ENCODE peak calls at places on chromosomes 6 and 20, in nine cellular contexts. One of them, this sample, is unnamed.
A peak's percentile ranks its signal among the peaks of the same experiment; 100 is the strongest.

GRCh38 chr20:17914957-17915356 is 53.6 kb downstream of the SNX5 start:
- DNase-seq in choroid plexus epithelial cell: no peak
- DNase-seq in fibroblast of gingiva: no peak
- DNase-seq in stomach: no peak
- DNase-seq in HTR-8/SVneo: no peak
- DNase-seq in naive B cell: no peak
- DNase-seq in RPMI7951: no peak
- DNase-seq in stimulated activated naive CD8-positive, alpha-beta T cell treated with anti-CD3 and anti-CD28 coated beads, Interleukin-15, Interleukin-2, amounts not matched to agents 100 U/mL and 50 U/mL, for 24 hours: no peak
- DNase-seq in GM04504: no peak
- DNase-seq in this sample: no peak

GRCh38 chr6:92216717-92217116 is 1202.6 kb downstream of the EPHA7 start:
- DNase-seq in stomach: no peak
- DNase-seq in stimulated activated naive CD8-positive, alpha-beta T cell treated with anti-CD3 and anti-CD28 coated beads, Interleukin-15, Interleukin-2, amounts not matched to agents 100 U/mL and 50 U/mL, for 24 hours: no peak
- DNase-seq in HTR-8/SVneo: no peak
- DNase-seq in RPMI7951: no peak
- DNase-seq in naive B cell: no peak
- DNase-seq in choroid plexus epithelial cell: no peak
- DNase-seq in fibroblast of gingiva: no peak
- DNase-seq in GM04504: no peak
- DNase-seq in this sample: no peak

GRCh38 chr20:36091561-36092423 is 62.7 kb upstream of the EPB41L1 start:
- DNase-seq in HTR-8/SVneo: no peak
- DNase-seq in stomach: no peak
- DNase-seq in GM04504: no peak
- DNase-seq in stimulated activated naive CD8-positive, alpha-beta T cell treated with anti-CD3 and anti-CD28 coated beads, Interleukin-15, Interleukin-2, amounts not matched to agents 100 U/mL and 50 U/mL, for 24 hours: no peak
- DNase-seq in RPMI7951: no peak
- DNase-seq in naive B cell: no peak
- DNase-seq in choroid plexus epithelial cell: no peak
- DNase-seq in fibroblast of gingiva: no peak
- DNase-seq in this sample: no peak

GRCh38 chr6:7691675-7692452 is 34.0 kb upstream of the BMP6 start:
- DNase-seq in RPMI7951: peak; percentile 61
- DNase-seq in GM04504: no peak
- DNase-seq in choroid plexus epithelial cell: peak; percentile 53
- DNase-seq in stimulated activated naive CD8-positive, alpha-beta T cell treated with anti-CD3 and anti-CD28 coated beads, Interleukin-15, Interleukin-2, amounts not matched to agents 100 U/mL and 50 U/mL, for 24 hours: peak; percentile 29
- DNase-seq in naive B cell: no peak
- DNase-seq in fibroblast of gingiva: no peak
- DNase-seq in HTR-8/SVneo: peak; percentile 68
- DNase-seq in stomach: no peak
- DNase-seq in this sample: peak; percentile 74

GRCh38 chr6:11912420-11912819 is 99.7 kb upstream of the HIVEP1 start:
- DNase-seq in naive B cell: no peak
- DNase-seq in stomach: no peak
- DNase-seq in stimulated activated naive CD8-positive, alpha-beta T cell treated with anti-CD3 and anti-CD28 coated beads, Interleukin-15, Interleukin-2, amounts not matched to agents 100 U/mL and 50 U/mL, for 24 hours: no peak
- DNase-seq in fibroblast of gingiva: no peak
- DNase-seq in RPMI7951: peak; percentile 33
- DNase-seq in choroid plexus epithelial cell: no peak
- DNase-seq in GM04504: no peak
- DNase-seq in HTR-8/SVneo: no peak
- DNase-seq in this sample: peak; percentile 13

GRCh38 chr6:159655409-159655988 is 37.5 kb downstream of the SOD2 start:
- DNase-seq in HTR-8/SVneo: no peak
- DNase-seq in choroid plexus epithelial cell: no peak
- DNase-seq in fibroblast of gingiva: no peak
- DNase-seq in naive B cell: no peak
- DNase-seq in RPMI7951: no peak
- DNase-seq in stomach: no peak
- DNase-seq in GM04504: no peak
- DNase-seq in stimulated activated naive CD8-positive, alpha-beta T cell treated with anti-CD3 and anti-CD28 coated beads, Interleukin-15, Interleukin-2, amounts not matched to agents 100 U/mL and 50 U/mL, for 24 hours: no peak
- DNase-seq in this sample: no peak

GRCh38 chr20:61503106-61503505 is 251.0 kb downstream of the CDH4 start:
- DNase-seq in fibroblast of gingiva: no peak
- DNase-seq in stimulated activated naive CD8-positive, alpha-beta T cell treated with anti-CD3 and anti-CD28 coated beads, Interleukin-15, Interleukin-2, amounts not matched to agents 100 U/mL and 50 U/mL, for 24 hours: no peak
- DNase-seq in GM04504: no peak
- DNase-seq in choroid plexus epithelial cell: no peak
- DNase-seq in RPMI7951: no peak
- DNase-seq in naive B cell: no peak
- DNase-seq in HTR-8/SVneo: no peak
- DNase-seq in stomach: no peak
- DNase-seq in this sample: no peak

GRCh38 chr20:49372095-49372734 is 94.4 kb upstream of the ZNFX1 start:
- DNase-seq in HTR-8/SVneo: no peak
- DNase-seq in fibroblast of gingiva: no peak
- DNase-seq in stomach: no peak
- DNase-seq in stimulated activated naive CD8-positive, alpha-beta T cell treated with anti-CD3 and anti-CD28 coated beads, Interleukin-15, Interleukin-2, amounts not matched to agents 100 U/mL and 50 U/mL, for 24 hours: no peak
- DNase-seq in RPMI7951: no peak
- DNase-seq in GM04504: no peak
- DNase-seq in naive B cell: no peak
- DNase-seq in choroid plexus epithelial cell: no peak
- DNase-seq in this sample: no peak

GRCh38 chr6:85644374-85644762 is 1.7 kb upstream of the SYNCRIP start:
- DNase-seq in naive B cell: no peak
- DNase-seq in HTR-8/SVneo: no peak
- DNase-seq in stimulated activated naive CD8-positive, alpha-beta T cell treated with anti-CD3 and anti-CD28 coated beads, Interleukin-15, Interleukin-2, amounts not matched to agents 100 U/mL and 50 U/mL, for 24 hours: no peak
- DNase-seq in stomach: no peak
- DNase-seq in choroid plexus epithelial cell: no peak
- DNase-seq in RPMI7951: no peak
- DNase-seq in fibroblast of gingiva: no peak
- DNase-seq in GM04504: no peak
- DNase-seq in this sample: no peak

GRCh38 chr6:21102624-21103023 is 490.9 kb upstream of the SOX4 start:
- DNase-seq in HTR-8/SVneo: no peak
- DNase-seq in GM04504: no peak
- DNase-seq in naive B cell: no peak
- DNase-seq in fibroblast of gingiva: no peak
- DNase-seq in RPMI7951: no peak
- DNase-seq in stimulated activated naive CD8-positive, alpha-beta T cell treated with anti-CD3 and anti-CD28 coated beads, Interleukin-15, Interleukin-2, amounts not matched to agents 100 U/mL and 50 U/mL, for 24 hours: no peak
- DNase-seq in choroid plexus epithelial cell: no peak
- DNase-seq in stomach: peak; percentile 46
- DNase-seq in this sample: no peak

GRCh38 chr6:85865665-85866372 is 223.1 kb upstream of the SYNCRIP start:
- DNase-seq in naive B cell: no peak
- DNase-seq in choroid plexus epithelial cell: peak; percentile 77
- DNase-seq in HTR-8/SVneo: no peak
- DNase-seq in stimulated activated naive CD8-positive, alpha-beta T cell treated with anti-CD3 and anti-CD28 coated beads, Interleukin-15, Interleukin-2, amounts not matched to agents 100 U/mL and 50 U/mL, for 24 hours: no peak
- DNase-seq in fibroblast of gingiva: peak; percentile 46
- DNase-seq in RPMI7951: peak; percentile 84
- DNase-seq in stomach: no peak
- DNase-seq in GM04504: peak; percentile 17
- DNase-seq in this sample: peak; percentile 73

GRCh38 chr6:78908621-78909020 is 41.3 kb downstream of the IRAK1BP1 start:
- DNase-seq in stimulated activated naive CD8-positive, alpha-beta T cell treated with anti-CD3 and anti-CD28 coated beads, Interleukin-15, Interleukin-2, amounts not matched to agents 100 U/mL and 50 U/mL, for 24 hours: no peak
- DNase-seq in GM04504: no peak
- DNase-seq in fibroblast of gingiva: no peak
- DNase-seq in HTR-8/SVneo: no peak
- DNase-seq in RPMI7951: no peak
- DNase-seq in stomach: no peak
- DNase-seq in naive B cell: no peak
- DNase-seq in choroid plexus epithelial cell: peak; percentile 18
- DNase-seq in this sample: no peak

GRCh38 chr6:30709101-30709868 is 7.8 kb downstream of the MDC1 start:
- DNase-seq in fibroblast of gingiva: no peak
- DNase-seq in choroid plexus epithelial cell: no peak
- DNase-seq in stimulated activated naive CD8-positive, alpha-beta T cell treated with anti-CD3 and anti-CD28 coated beads, Interleukin-15, Interleukin-2, amounts not matched to agents 100 U/mL and 50 U/mL, for 24 hours: no peak
- DNase-seq in stomach: no peak
- DNase-seq in HTR-8/SVneo: no peak
- DNase-seq in RPMI7951: no peak
- DNase-seq in GM04504: no peak
- DNase-seq in naive B cell: no peak
- DNase-seq in this sample: no peak

GRCh38 chr6:148440877-148441453 is 98.3 kb downstream of the SASH1 start:
- DNase-seq in RPMI7951: peak; percentile 93
- DNase-seq in GM04504: peak; percentile 85
- DNase-seq in stimulated activated naive CD8-positive, alpha-beta T cell treated with anti-CD3 and anti-CD28 coated beads, Interleukin-15, Interleukin-2, amounts not matched to agents 100 U/mL and 50 U/mL, for 24 hours: no peak
- DNase-seq in choroid plexus epithelial cell: peak; percentile 91
- DNase-seq in stomach: peak; percentile 41
- DNase-seq in fibroblast of gingiva: peak; percentile 99
- DNase-seq in naive B cell: no peak
- DNase-seq in HTR-8/SVneo: peak; percentile 67
- DNase-seq in this sample: peak; percentile 95

GRCh38 chr6:70884074-70884983 is 72.5 kb downstream of the B3GAT2 start:
- DNase-seq in RPMI7951: peak; percentile 43
- DNase-seq in GM04504: peak; percentile 26
- DNase-seq in stimulated activated naive CD8-positive, alpha-beta T cell treated with anti-CD3 and anti-CD28 coated beads, Interleukin-15, Interleukin-2, amounts not matched to agents 100 U/mL and 50 U/mL, for 24 hours: peak; percentile 64
- DNase-seq in stomach: peak; percentile 62
- DNase-seq in choroid plexus epithelial cell: peak; percentile 55
- DNase-seq in fibroblast of gingiva: peak; percentile 36
- DNase-seq in naive B cell: peak; percentile 53
- DNase-seq in HTR-8/SVneo: peak; percentile 70
- DNase-seq in this sample: peak; percentile 62

GRCh38 chr6:73388800-73389512 is 5.7 kb upstream of the DDX43 start:
- DNase-seq in stimulated activated naive CD8-positive, alpha-beta T cell treated with anti-CD3 and anti-CD28 coated beads, Interleukin-15, Interleukin-2, amounts not matched to agents 100 U/mL and 50 U/mL, for 24 hours: peak; percentile 68
- DNase-seq in stomach: peak; percentile 58
- DNase-seq in naive B cell: peak; percentile 11
- DNase-seq in choroid plexus epithelial cell: peak; percentile 67
- DNase-seq in RPMI7951: peak; percentile 67
- DNase-seq in GM04504: peak; percentile 35
- DNase-seq in HTR-8/SVneo: peak; percentile 79
- DNase-seq in fibroblast of gingiva: peak; percentile 37
- DNase-seq in this sample: peak; percentile 70

GRCh38 chr20:34834459-34834893 is 9.0 kb upstream of the NCOA6 start:
- DNase-seq in stomach: no peak
- DNase-seq in fibroblast of gingiva: peak; percentile 33
- DNase-seq in choroid plexus epithelial cell: peak; percentile 60
- DNase-seq in HTR-8/SVneo: peak; percentile 64
- DNase-seq in stimulated activated naive CD8-positive, alpha-beta T cell treated with anti-CD3 and anti-CD28 coated beads, Interleukin-15, Interleukin-2, amounts not matched to agents 100 U/mL and 50 U/mL, for 24 hours: no peak
- DNase-seq in naive B cell: peak; percentile 46
- DNase-seq in GM04504: no peak
- DNase-seq in RPMI7951: peak; percentile 56
- DNase-seq in this sample: peak; percentile 49

GRCh38 chr6:3280091-3280490 is 21.3 kb downstream of the PSMG4 start:
- DNase-seq in HTR-8/SVneo: no peak
- DNase-seq in GM04504: no peak
- DNase-seq in RPMI7951: no peak
- DNase-seq in naive B cell: no peak
- DNase-seq in stomach: no peak
- DNase-seq in fibroblast of gingiva: no peak
- DNase-seq in choroid plexus epithelial cell: no peak
- DNase-seq in stimulated activated naive CD8-positive, alpha-beta T cell treated with anti-CD3 and anti-CD28 coated beads, Interleukin-15, Interleukin-2, amounts not matched to agents 100 U/mL and 50 U/mL, for 24 hours: no peak
- DNase-seq in this sample: no peak

GRCh38 chr6:96015321-96015790 is 418 bp upstream of the FUT9 start:
- DNase-seq in HTR-8/SVneo: no peak
- DNase-seq in stimulated activated naive CD8-positive, alpha-beta T cell treated with anti-CD3 and anti-CD28 coated beads, Interleukin-15, Interleukin-2, amounts not matched to agents 100 U/mL and 50 U/mL, for 24 hours: no peak
- DNase-seq in GM04504: no peak
- DNase-seq in stomach: peak; percentile 81
- DNase-seq in RPMI7951: no peak
- DNase-seq in choroid plexus epithelial cell: no peak
- DNase-seq in naive B cell: no peak
- DNase-seq in fibroblast of gingiva: no peak
- DNase-seq in this sample: no peak

GRCh38 chr20:34311118-34312023 is 8.2 kb upstream of the AHCY start:
- DNase-seq in stomach: peak; percentile 72
- DNase-seq in RPMI7951: no peak
- DNase-seq in stimulated activated naive CD8-positive, alpha-beta T cell treated with anti-CD3 and anti-CD28 coated beads, Interleukin-15, Interleukin-2, amounts not matched to agents 100 U/mL and 50 U/mL, for 24 hours: no peak
- DNase-seq in GM04504: no peak
- DNase-seq in HTR-8/SVneo: no peak
- DNase-seq in naive B cell: no peak
- DNase-seq in fibroblast of gingiva: no peak
- DNase-seq in choroid plexus epithelial cell: peak; percentile 32
- DNase-seq in this sample: no peak

GRCh38 chr20:46324960-46325703 is 16.8 kb upstream of the CDH22 start:
- DNase-seq in HTR-8/SVneo: peak; percentile 70
- DNase-seq in GM04504: no peak
- DNase-seq in fibroblast of gingiva: no peak
- DNase-seq in naive B cell: no peak
- DNase-seq in stimulated activated naive CD8-positive, alpha-beta T cell treated with anti-CD3 and anti-CD28 coated beads, Interleukin-15, Interleukin-2, amounts not matched to agents 100 U/mL and 50 U/mL, for 24 hours: peak; percentile 12
- DNase-seq in RPMI7951: peak; percentile 53
- DNase-seq in stomach: peak; percentile 37
- DNase-seq in choroid plexus epithelial cell: peak; percentile 58
- DNase-seq in this sample: peak; percentile 34

GRCh38 chr6:25627001-25627400 is 25.0 kb upstream of the SCGN start:
- DNase-seq in fibroblast of gingiva: no peak
- DNase-seq in stomach: no peak
- DNase-seq in RPMI7951: no peak
- DNase-seq in choroid plexus epithelial cell: no peak
- DNase-seq in stimulated activated naive CD8-positive, alpha-beta T cell treated with anti-CD3 and anti-CD28 coated beads, Interleukin-15, Interleukin-2, amounts not matched to agents 100 U/mL and 50 U/mL, for 24 hours: no peak
- DNase-seq in HTR-8/SVneo: no peak
- DNase-seq in GM04504: no peak
- DNase-seq in naive B cell: no peak
- DNase-seq in this sample: no peak

GRCh38 chr6:113654396-113654795 is 202.7 kb upstream of the MARCKS start:
- DNase-seq in stimulated activated naive CD8-positive, alpha-beta T cell treated with anti-CD3 and anti-CD28 coated beads, Interleukin-15, Interleukin-2, amounts not matched to agents 100 U/mL and 50 U/mL, for 24 hours: no peak
- DNase-seq in fibroblast of gingiva: peak; percentile 91
- DNase-seq in choroid plexus epithelial cell: no peak
- DNase-seq in RPMI7951: peak; percentile 93
- DNase-seq in HTR-8/SVneo: peak; percentile 69
- DNase-seq in naive B cell: no peak
- DNase-seq in stomach: peak; percentile 84
- DNase-seq in GM04504: no peak
- DNase-seq in this sample: peak; percentile 71

GRCh38 chr6:142387997-142388815 is 86.4 kb downstream of the ADGRG6 start:
- DNase-seq in fibroblast of gingiva: peak; percentile 46
- DNase-seq in stomach: no peak
- DNase-seq in GM04504: no peak
- DNase-seq in HTR-8/SVneo: no peak
- DNase-seq in naive B cell: no peak
- DNase-seq in stimulated activated naive CD8-positive, alpha-beta T cell treated with anti-CD3 and anti-CD28 coated beads, Interleukin-15, Interleukin-2, amounts not matched to agents 100 U/mL and 50 U/mL, for 24 hours: no peak
- DNase-seq in choroid plexus epithelial cell: peak; percentile 81
- DNase-seq in RPMI7951: peak; percentile 49
- DNase-seq in this sample: peak; percentile 70

GRCh38 chr6:62357826-62358225 is 71.8 kb upstream of the KHDRBS2 start:
- DNase-seq in GM04504: no peak
- DNase-seq in choroid plexus epithelial cell: no peak
- DNase-seq in stomach: no peak
- DNase-seq in stimulated activated naive CD8-positive, alpha-beta T cell treated with anti-CD3 and anti-CD28 coated beads, Interleukin-15, Interleukin-2, amounts not matched to agents 100 U/mL and 50 U/mL, for 24 hours: no peak
- DNase-seq in RPMI7951: no peak
- DNase-seq in fibroblast of gingiva: no peak
- DNase-seq in HTR-8/SVneo: no peak
- DNase-seq in naive B cell: no peak
- DNase-seq in this sample: no peak

GRCh38 chr6:100343678-100344077 is 121.0 kb downstream of the SIM1 start:
- DNase-seq in fibroblast of gingiva: no peak
- DNase-seq in GM04504: no peak
- DNase-seq in stomach: no peak
- DNase-seq in RPMI7951: peak; percentile 78
- DNase-seq in HTR-8/SVneo: no peak
- DNase-seq in stimulated activated naive CD8-positive, alpha-beta T cell treated with anti-CD3 and anti-CD28 coated beads, Interleukin-15, Interleukin-2, amounts not matched to agents 100 U/mL and 50 U/mL, for 24 hours: no peak
- DNase-seq in choroid plexus epithelial cell: peak; percentile 33
- DNase-seq in naive B cell: no peak
- DNase-seq in this sample: peak; percentile 88

GRCh38 chr20:10832146-10832545 is 158.3 kb upstream of the JAG1 start:
- DNase-seq in fibroblast of gingiva: no peak
- DNase-seq in HTR-8/SVneo: no peak
- DNase-seq in RPMI7951: no peak
- DNase-seq in naive B cell: no peak
- DNase-seq in choroid plexus epithelial cell: peak; percentile 30
- DNase-seq in GM04504: no peak
- DNase-seq in stimulated activated naive CD8-positive, alpha-beta T cell treated with anti-CD3 and anti-CD28 coated beads, Interleukin-15, Interleukin-2, amounts not matched to agents 100 U/mL and 50 U/mL, for 24 hours: no peak
- DNase-seq in stomach: no peak
- DNase-seq in this sample: peak; percentile 65

GRCh38 chr20:55365745-55366144 is 639.6 kb downstream of the CBLN4 start:
- DNase-seq in fibroblast of gingiva: no peak
- DNase-seq in stomach: no peak
- DNase-seq in HTR-8/SVneo: no peak
- DNase-seq in GM04504: no peak
- DNase-seq in naive B cell: no peak
- DNase-seq in RPMI7951: no peak
- DNase-seq in stimulated activated naive CD8-positive, alpha-beta T cell treated with anti-CD3 and anti-CD28 coated beads, Interleukin-15, Interleukin-2, amounts not matched to agents 100 U/mL and 50 U/mL, for 24 hours: no peak
- DNase-seq in choroid plexus epithelial cell: no peak
- DNase-seq in this sample: no peak

GRCh38 chr6:130365166-130366010 is 429 bp upstream of the TMEM200A start:
- DNase-seq in RPMI7951: peak; percentile 60
- DNase-seq in fibroblast of gingiva: peak; percentile 47
- DNase-seq in HTR-8/SVneo: peak; percentile 65
- DNase-seq in GM04504: peak; percentile 47
- DNase-seq in choroid plexus epithelial cell: peak; percentile 73
- DNase-seq in stimulated activated naive CD8-positive, alpha-beta T cell treated with anti-CD3 and anti-CD28 coated beads, Interleukin-15, Interleukin-2, amounts not matched to agents 100 U/mL and 50 U/mL, for 24 hours: peak; percentile 66
- DNase-seq in naive B cell: peak; percentile 24
- DNase-seq in stomach: peak; percentile 62
- DNase-seq in this sample: peak; percentile 60

GRCh38 chr20:4341804-4342560 is 326.6 kb upstream of the RNF24 start:
- DNase-seq in GM04504: peak; percentile 53
- DNase-seq in naive B cell: no peak
- DNase-seq in stimulated activated naive CD8-positive, alpha-beta T cell treated with anti-CD3 and anti-CD28 coated beads, Interleukin-15, Interleukin-2, amounts not matched to agents 100 U/mL and 50 U/mL, for 24 hours: no peak
- DNase-seq in stomach: no peak
- DNase-seq in RPMI7951: peak; percentile 98
- DNase-seq in fibroblast of gingiva: peak; percentile 30
- DNase-seq in HTR-8/SVneo: peak; percentile 63
- DNase-seq in choroid plexus epithelial cell: peak; percentile 39
- DNase-seq in this sample: peak; percentile 97